ENCODE peak calls at places on chromosome 1, in five cellular contexts. S, V, H, N and F are unnamed samples.

GRCh38 chr1:10528066-10529014 is 53.6 kb downstream of the PEX14 start:
- DNase-seq in S (peak), V (no peak), H (no peak), N (no peak), F (no peak)

GRCh38 chr1:14173598-14173997 is 424.9 kb upstream of the KAZN start:
- DNase-seq in S (no peak), V (no peak), H (no peak), N (no peak), F (no peak)

GRCh38 chr1:109514846-109515245 is 5.3 kb upstream of the AMIGO1 start:
- DNase-seq in S (no peak), V (no peak), H (no peak), N (no peak), F (no peak)

GRCh38 chr1:177913762-177914540 is 55.9 kb downstream of the SEC16B start:
- DNase-seq in S (no peak), V (peak), H (peak), N (peak), F (peak)

GRCh38 chr1:109213345-109213823 is 334 bp upstream of the SARS1 start:
- DNase-seq in S (no peak), V (no peak), H (no peak), N (no peak), F (no peak)

GRCh38 chr1:31701137-31701736 is 2.6 kb downstream of the COL16A1 start:
- DNase-seq in S (peak), V (no peak), H (peak), N (peak), F (no peak)

GRCh38 chr1:241485554-241485992 is 34.0 kb downstream of the FH start:
- DNase-seq in S (no peak), V (peak), H (no peak), N (no peak), F (no peak)

GRCh38 chr1:211951856-211952255 is 83.5 kb downstream of the INTS7 start:
- DNase-seq in S (no peak), V (no peak), H (no peak), N (no peak), F (no peak)

GRCh38 chr1:222935239-222935900 is 120.5 kb downstream of the DISP1 start:
- DNase-seq in S (no peak), V (no peak), H (no peak), N (no peak), F (no peak)

GRCh38 chr1:203406446-203407045 is 55.6 kb upstream of the FMOD start:
- DNase-seq in S (peak), V (no peak), H (peak), N (peak), F (no peak)

GRCh38 chr1:37851782-37852210 is 7.6 kb downstream of the MTF1 start:
- DNase-seq in S (no peak), V (no peak), H (no peak), N (no peak), F (no peak)

GRCh38 chr1:234971586-234972297 is 156.9 kb downstream of the TOMM20 start:
- DNase-seq in S (peak), V (no peak), H (peak), N (no peak), F (no peak)

GRCh38 chr1:228060458-228061190 is 21.9 kb upstream of the ARF1 start:
- DNase-seq in S (no peak), V (peak), H (peak), N (no peak), F (peak)

GRCh38 chr1:170168263-170168662 is 22.5 kb downstream of the NTMT2 start:
- DNase-seq in S (no peak), V (no peak), H (no peak), N (no peak), F (no peak)

GRCh38 chr1:67939942-67940341 is 106.7 kb upstream of the GNG12 start:
- DNase-seq in S (no peak), V (no peak), H (no peak), N (no peak), F (no peak)

GRCh38 chr1:22806584-22806983 is 95.9 kb downstream of the EPHB2 start:
- DNase-seq in S (no peak), V (no peak), H (no peak), N (no peak), F (peak)

GRCh38 chr1:36612881-36613280 is 130.2 kb upstream of the CSF3R start:
- DNase-seq in S (no peak), V (no peak), H (no peak), N (peak), F (peak)

GRCh38 chr1:210293191-210293607 is 35.5 kb upstream of the HHAT start:
- DNase-seq in S (peak), V (no peak), H (peak), N (peak), F (no peak)

GRCh38 chr1:46013566-46013965 is 118.9 kb downstream of the PIK3R3 start:
- DNase-seq in S (peak), V (no peak), H (no peak), N (no peak), F (no peak)

GRCh38 chr1:44361478-44361877 is 6.4 kb upstream of the ERI3 start:
- DNase-seq in S (no peak), V (peak), H (no peak), N (no peak), F (no peak)

GRCh38 chr1:158035976-158036583 is 42.6 kb downstream of the KIRREL1 start:
- DNase-seq in S (no peak), V (no peak), H (peak), N (peak), F (peak)

GRCh38 chr1:43796111-43796581 is 88.8 kb downstream of the ST3GAL3 start:
- DNase-seq in S (no peak), V (no peak), H (no peak), N (no peak), F (no peak)

GRCh38 chr1:89149229-89149628 is 23.3 kb upstream of the GBP2 start:
- DNase-seq in S (no peak), V (peak), H (no peak), N (peak), F (peak)

GRCh38 chr1:7207875-7208646 is 422.8 kb downstream of the CAMTA1 start:
- DNase-seq in S (no peak), V (peak), H (peak), N (peak), F (peak)

GRCh38 chr1:24379733-24380315 is 33.8 kb downstream of the STPG1 start:
- DNase-seq in S (peak), V (no peak), H (peak), N (no peak), F (no peak)

GRCh38 chr1:165633624-165634023 is 2.6 kb downstream of the MGST3 start:
- DNase-seq in S (no peak), V (no peak), H (no peak), N (no peak), F (no peak)

GRCh38 chr1:230158422-230159291 is 91.6 kb downstream of the GALNT2 start:
- DNase-seq in S (no peak), V (peak), H (peak), N (peak), F (no peak)

GRCh38 chr1:9589144-9589718 is 520 bp downstream of the TMEM201 start:
- DNase-seq in S (no peak), V (no peak), H (peak), N (peak), F (peak)

GRCh38 chr1:154627247-154628121 is 19.5 kb upstream of the ADAR start:
- DNase-seq in S (peak), V (peak), H (peak), N (peak), F (peak)

DNA sequence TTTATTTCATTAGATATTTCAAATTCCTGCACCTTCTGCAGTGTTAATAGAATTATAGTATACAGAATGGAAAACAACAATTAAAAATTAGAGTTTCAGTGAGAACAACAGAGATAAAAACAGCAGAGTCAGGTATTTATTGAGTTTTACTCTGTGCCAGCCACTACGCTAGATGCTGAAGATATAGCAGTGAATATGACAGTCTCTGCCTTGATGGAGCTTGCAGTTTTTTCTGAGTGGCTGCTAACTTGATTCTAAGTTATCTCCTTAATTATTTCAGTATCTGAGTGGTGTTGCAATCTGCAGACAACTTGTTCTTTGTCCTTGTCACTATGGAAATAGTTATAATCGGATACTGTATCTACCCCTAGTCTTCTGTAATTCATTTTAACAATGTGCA is 384.3 kb upstream of the ZRANB2 start:
- DNase-seq in S (no peak), V (no peak), H (no peak), N (no peak), F (no peak)
- TF ChIP-seq CTCF in S (no peak), V (no peak), H (no peak), N (no peak), F (no peak)

GRCh38 chr1:196877964-196878363 is 9.9 kb upstream of the CFHR4 start:
- DNase-seq in S (no peak), V (peak), H (no peak), N (peak), F (peak)
- TF ChIP-seq CTCF in S (no peak), V (peak), H (no peak), N (no peak), F (no peak)

GRCh38 chr1:29703596-29703995 is 467.3 kb downstream of the PTPRU start:
- DNase-seq in S (no peak), V (peak), H (peak), N (peak), F (peak)
- TF ChIP-seq CTCF in S (peak), V (peak), H (peak), N (peak), F (peak)

GRCh38 chr1:85884372-85885035 is 176.3 kb upstream of the ZNHIT6 start:
- DNase-seq in S (no peak), V (no peak), H (no peak), N (no peak), F (no peak)
- TF ChIP-seq CTCF in S (peak), V (peak), H (peak), N (peak), F (peak)

GRCh38 chr1:59146651-59147358 is 150.1 kb upstream of the FGGY start:
- DNase-seq in S (no peak), V (peak), H (peak), N (peak), F (peak)
- TF ChIP-seq CTCF in S (peak), V (peak), H (no peak), N (no peak), F (no peak)

DNA sequence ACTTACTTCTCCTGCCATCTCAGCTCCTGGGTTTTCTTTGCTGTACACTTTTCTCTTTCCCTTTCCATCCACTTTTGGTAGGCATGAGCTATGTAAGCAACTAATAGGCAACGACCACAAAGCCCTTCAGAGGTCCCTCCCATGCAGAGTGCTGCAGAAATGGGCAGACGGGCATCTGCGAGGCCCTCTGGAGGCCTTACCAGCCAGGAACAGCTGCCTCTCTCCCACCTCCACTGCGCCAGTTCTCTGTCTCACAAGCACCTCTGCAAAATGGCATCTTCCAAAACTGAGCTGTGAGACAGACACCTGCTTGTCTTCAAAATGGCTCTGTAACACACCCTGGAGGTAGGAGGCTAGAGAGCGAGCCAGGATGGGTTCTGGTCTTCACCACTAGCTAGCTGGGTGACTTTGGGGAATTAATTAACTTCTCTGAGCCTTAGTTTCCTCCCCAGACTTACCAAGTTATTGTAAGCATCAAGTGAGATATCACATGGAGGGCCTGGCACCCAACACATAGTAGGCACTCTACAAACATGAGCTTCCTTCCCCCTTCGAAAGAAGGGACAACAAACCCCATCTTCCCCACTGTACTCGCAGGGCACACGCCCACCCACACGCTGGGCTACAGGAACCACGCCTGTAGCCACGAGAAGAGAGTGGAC is 62.0 kb downstream of the BCAR3 start:
- DNase-seq in S (no peak), V (no peak), H (no peak), N (no peak), F (no peak)
- TF ChIP-seq CTCF in S (no peak), V (peak), H (no peak), N (no peak), F (no peak)

GRCh38 chr1:167077868-167078210 is 12.3 kb downstream of the GPA33 start:
- DNase-seq in S (no peak), V (no peak), H (no peak), N (no peak), F (no peak)
- TF ChIP-seq CTCF in S (no peak), V (no peak), H (no peak), N (no peak), F (no peak)

DNA sequence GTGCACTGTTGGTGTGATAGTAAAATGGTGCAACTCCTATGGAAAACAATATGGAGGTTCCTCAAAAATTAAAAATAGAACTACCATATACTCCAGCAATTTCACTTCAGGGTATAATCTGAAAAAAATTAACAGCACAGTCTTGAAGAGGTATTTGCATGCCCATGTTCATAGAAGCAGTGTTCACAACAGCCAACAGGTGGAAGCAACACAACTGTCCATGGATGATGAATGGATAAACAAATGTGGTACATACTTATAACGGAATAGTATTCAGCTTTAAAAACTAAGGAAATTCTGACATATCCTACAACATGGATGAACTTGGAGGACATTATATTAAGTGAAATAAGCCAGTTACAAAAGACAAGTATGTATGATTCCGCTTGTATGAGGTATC is 8.2 kb downstream of the TTLL7 start:
- DNase-seq in S (no peak), V (no peak), H (no peak), N (no peak), F (no peak)
- TF ChIP-seq CTCF in S (no peak), V (no peak), H (no peak), N (no peak), F (no peak)

DNA sequence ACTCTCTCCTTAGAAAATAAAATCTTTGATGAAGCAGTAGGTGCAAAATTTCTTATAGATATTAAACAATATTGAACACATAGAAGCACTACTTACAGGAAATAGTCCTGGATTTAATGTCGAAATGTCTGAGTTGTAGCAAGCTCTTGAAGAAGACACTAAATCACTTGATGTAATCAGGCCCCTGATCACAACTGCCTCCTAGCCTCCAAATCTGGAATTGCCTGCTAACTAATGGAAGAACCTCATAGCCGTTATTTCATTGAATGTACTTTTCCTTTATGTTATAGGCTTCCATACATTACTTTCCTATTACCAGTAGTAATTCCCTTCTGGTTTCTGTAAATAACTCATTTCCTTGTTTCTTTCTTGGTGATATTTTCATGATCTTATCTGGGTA is 675.7 kb upstream of the CHRM3 start:
- DNase-seq in S (no peak), V (no peak), H (no peak), N (no peak), F (no peak)
- TF ChIP-seq CTCF in S (no peak), V (peak), H (no peak), N (no peak), F (no peak)

GRCh38 chr1:62852253-62852652 is 68.3 kb downstream of the ATG4C start:
- DNase-seq in S (no peak), V (no peak), H (no peak), N (no peak), F (no peak)

DNA sequence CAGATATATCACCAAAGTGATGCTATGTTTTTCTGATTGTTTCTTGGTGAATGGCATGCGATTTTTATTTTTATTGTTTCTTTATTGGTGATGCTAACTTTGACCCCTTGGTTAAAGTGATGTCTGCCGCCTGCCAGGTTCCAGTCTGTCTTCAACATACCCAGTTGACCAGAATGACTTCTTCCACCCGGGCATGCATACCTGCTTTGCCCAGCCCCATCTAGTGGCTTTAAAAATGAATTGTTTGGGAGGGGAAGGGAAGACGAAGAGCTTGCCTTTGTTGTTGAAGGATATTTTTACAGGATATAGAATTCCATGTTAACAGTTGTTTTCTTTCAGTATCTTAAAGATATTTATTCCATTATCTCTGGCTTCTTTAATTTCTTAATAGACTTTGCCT is 65.1 kb downstream of the ATG4C start:
- DNase-seq in S (no peak), V (no peak), H (no peak), N (no peak), F (no peak)
- TF ChIP-seq CTCF in S (no peak), V (peak), H (no peak), N (no peak), F (no peak)